ENCODE peak calls at places on chromosomes 2 and 18, in six cellular contexts. One of them, this sample, is unnamed.

GRCh38 chr2:219369447-219369861 is 18.3 kb downstream of the DNPEP start:
- DNase-seq in cardiac muscle cell: no peak
- DNase-seq in hepatocyte: no peak
- DNase-seq in upper lobe of right lung: peak; percentile 80
- DNase-seq in left lung: no peak
- DNase-seq in osteoblast: no peak
- DNase-seq in this sample: peak; percentile 39

GRCh38 chr2:191637182-191638078 is 40.5 kb upstream of the NABP1 start:
- DNase-seq in cardiac muscle cell: no peak
- DNase-seq in hepatocyte: peak; percentile 52
- DNase-seq in upper lobe of right lung: no peak
- DNase-seq in left lung: no peak
- DNase-seq in osteoblast: peak; percentile 51
- DNase-seq in this sample: no peak

GRCh38 chr2:132984731-132985130 is 314.7 kb upstream of the LYPD1 start:
- DNase-seq in cardiac muscle cell: no peak
- DNase-seq in hepatocyte: no peak
- DNase-seq in upper lobe of right lung: no peak
- DNase-seq in left lung: no peak
- DNase-seq in osteoblast: no peak
- DNase-seq in this sample: no peak

GRCh38 chr2:99857867-99858444 is 284.4 kb downstream of the AFF3 start:
- DNase-seq in cardiac muscle cell: no peak
- DNase-seq in hepatocyte: no peak
- DNase-seq in upper lobe of right lung: no peak
- DNase-seq in left lung: no peak
- DNase-seq in osteoblast: no peak
- DNase-seq in this sample: no peak

GRCh38 chr2:172640389-172640788 is 84.5 kb downstream of the PDK1 start:
- DNase-seq in cardiac muscle cell: no peak
- DNase-seq in hepatocyte: no peak
- DNase-seq in upper lobe of right lung: no peak
- DNase-seq in left lung: no peak
- DNase-seq in osteoblast: peak; percentile 11
- DNase-seq in this sample: no peak

GRCh38 chr18:56709463-56709862 is 58.3 kb downstream of the WDR7 start:
- DNase-seq in cardiac muscle cell: no peak
- DNase-seq in hepatocyte: peak; percentile 56
- DNase-seq in upper lobe of right lung: no peak
- DNase-seq in left lung: no peak
- DNase-seq in osteoblast: peak; percentile 84
- DNase-seq in this sample: no peak

GRCh38 chr18:5456577-5457466 is 87.0 kb downstream of the EPB41L3 start:
- DNase-seq in cardiac muscle cell: peak; percentile 37
- DNase-seq in hepatocyte: peak; percentile 32
- DNase-seq in upper lobe of right lung: no peak
- DNase-seq in left lung: peak; percentile 63
- DNase-seq in osteoblast: peak; percentile 43
- DNase-seq in this sample: no peak

GRCh38 chr2:120237491-120237902 is 14.3 kb upstream of the TMEM185B start:
- DNase-seq in cardiac muscle cell: no peak
- DNase-seq in hepatocyte: peak; percentile 57
- DNase-seq in upper lobe of right lung: no peak
- DNase-seq in left lung: no peak
- DNase-seq in osteoblast: peak; percentile 97
- DNase-seq in this sample: peak; percentile 39

GRCh38 chr2:24871852-24872323 is 48.1 kb downstream of the ADCY3 start:
- DNase-seq in cardiac muscle cell: peak; percentile 17
- DNase-seq in hepatocyte: no peak
- DNase-seq in upper lobe of right lung: no peak
- DNase-seq in left lung: no peak
- DNase-seq in osteoblast: no peak
- DNase-seq in this sample: no peak

GRCh38 chr2:55156326-55156725 is 75.8 kb downstream of the CLHC1 start:
- DNase-seq in cardiac muscle cell: no peak
- DNase-seq in hepatocyte: no peak
- DNase-seq in upper lobe of right lung: no peak
- DNase-seq in left lung: no peak
- DNase-seq in osteoblast: no peak
- DNase-seq in this sample: no peak

GRCh38 chr18:48539406-48540328 is 836 bp downstream of the CTIF start:
- DNase-seq in cardiac muscle cell: peak; percentile 72
- DNase-seq in hepatocyte: peak; percentile 76
- DNase-seq in upper lobe of right lung: peak; percentile 76
- DNase-seq in left lung: peak; percentile 86
- DNase-seq in osteoblast: peak; percentile 93
- DNase-seq in this sample: peak; percentile 51

GRCh38 chr2:203853271-203853670 is 14.3 kb upstream of the CTLA4 start:
- DNase-seq in cardiac muscle cell: no peak
- DNase-seq in hepatocyte: no peak
- DNase-seq in upper lobe of right lung: no peak
- DNase-seq in left lung: no peak
- DNase-seq in osteoblast: no peak
- DNase-seq in this sample: no peak

GRCh38 chr2:37590119-37590571 is 81.3 kb downstream of the CDC42EP3 start:
- DNase-seq in cardiac muscle cell: no peak
- DNase-seq in hepatocyte: peak; percentile 37
- DNase-seq in upper lobe of right lung: no peak
- DNase-seq in left lung: no peak
- DNase-seq in osteoblast: no peak
- DNase-seq in this sample: no peak

GRCh38 chr2:58913082-58913726 is 672.1 kb upstream of the FANCL start:
- DNase-seq in cardiac muscle cell: no peak
- DNase-seq in hepatocyte: no peak
- DNase-seq in upper lobe of right lung: no peak
- DNase-seq in left lung: no peak
- DNase-seq in osteoblast: no peak
- DNase-seq in this sample: no peak

GRCh38 chr2:147628971-147629421 is 215.8 kb upstream of the ACVR2A start:
- DNase-seq in cardiac muscle cell: no peak
- DNase-seq in hepatocyte: no peak
- DNase-seq in upper lobe of right lung: no peak
- DNase-seq in left lung: no peak
- DNase-seq in osteoblast: no peak
- DNase-seq in this sample: no peak

GRCh38 chr18:48139427-48140347 is 209.2 kb upstream of the SMAD2 start:
- DNase-seq in cardiac muscle cell: peak; percentile 46
- DNase-seq in hepatocyte: no peak
- DNase-seq in upper lobe of right lung: peak; percentile 82
- DNase-seq in left lung: peak; percentile 83
- DNase-seq in osteoblast: peak; percentile 68
- DNase-seq in this sample: peak; percentile 81

GRCh38 chr18:70415823-70416488 is 127.1 kb downstream of the SOCS6 start:
- DNase-seq in cardiac muscle cell: no peak
- DNase-seq in hepatocyte: no peak
- DNase-seq in upper lobe of right lung: no peak
- DNase-seq in left lung: no peak
- DNase-seq in osteoblast: no peak
- DNase-seq in this sample: no peak

GRCh38 chr2:224586127-224586702 is 1.1 kb upstream of the CUL3 start:
- DNase-seq in cardiac muscle cell: no peak
- DNase-seq in hepatocyte: no peak
- DNase-seq in upper lobe of right lung: no peak
- DNase-seq in left lung: no peak
- DNase-seq in osteoblast: no peak
- DNase-seq in this sample: no peak

GRCh38 chr2:160397530-160397865 is 96.1 kb downstream of the RBMS1 start:
- DNase-seq in cardiac muscle cell: no peak
- DNase-seq in hepatocyte: no peak
- DNase-seq in upper lobe of right lung: no peak
- DNase-seq in left lung: no peak
- DNase-seq in osteoblast: no peak
- DNase-seq in this sample: no peak

GRCh38 chr2:207437857-207438166 is 92.0 kb upstream of the CREB1 start:
- DNase-seq in cardiac muscle cell: no peak
- DNase-seq in hepatocyte: no peak
- DNase-seq in upper lobe of right lung: no peak
- DNase-seq in left lung: no peak
- DNase-seq in osteoblast: no peak
- DNase-seq in this sample: no peak

GRCh38 chr2:231605607-231606091 is 13.0 kb downstream of the TEX44 start:
- DNase-seq in cardiac muscle cell: no peak
- DNase-seq in hepatocyte: no peak
- DNase-seq in upper lobe of right lung: no peak
- DNase-seq in left lung: no peak
- DNase-seq in osteoblast: no peak
- DNase-seq in this sample: no peak

GRCh38 chr18:67417864-67418523 is 98.5 kb downstream of the DSEL start:
- DNase-seq in cardiac muscle cell: no peak
- DNase-seq in hepatocyte: peak; percentile 13
- DNase-seq in upper lobe of right lung: no peak
- DNase-seq in left lung: no peak
- DNase-seq in osteoblast: peak; percentile 79
- DNase-seq in this sample: no peak

GRCh38 chr2:239757154-239757760 is 267.9 kb downstream of the NDUFA10 start:
- DNase-seq in cardiac muscle cell: no peak
- DNase-seq in hepatocyte: no peak
- DNase-seq in upper lobe of right lung: no peak
- DNase-seq in left lung: no peak
- DNase-seq in osteoblast: no peak
- DNase-seq in this sample: no peak

GRCh38 chr2:18242716-18243115 is 317.7 kb downstream of the RDH14 start:
- DNase-seq in cardiac muscle cell: no peak
- DNase-seq in hepatocyte: no peak
- DNase-seq in upper lobe of right lung: no peak
- DNase-seq in left lung: no peak
- DNase-seq in osteoblast: no peak
- DNase-seq in this sample: no peak

GRCh38 chr2:7430869-7431641 is 513.8 kb downstream of the RNF144A start:
- DNase-seq in cardiac muscle cell: peak; percentile 53
- DNase-seq in hepatocyte: peak; percentile 76
- DNase-seq in upper lobe of right lung: peak; percentile 88
- DNase-seq in left lung: peak; percentile 91
- DNase-seq in osteoblast: peak; percentile 61
- DNase-seq in this sample: peak; percentile 36

DNA sequence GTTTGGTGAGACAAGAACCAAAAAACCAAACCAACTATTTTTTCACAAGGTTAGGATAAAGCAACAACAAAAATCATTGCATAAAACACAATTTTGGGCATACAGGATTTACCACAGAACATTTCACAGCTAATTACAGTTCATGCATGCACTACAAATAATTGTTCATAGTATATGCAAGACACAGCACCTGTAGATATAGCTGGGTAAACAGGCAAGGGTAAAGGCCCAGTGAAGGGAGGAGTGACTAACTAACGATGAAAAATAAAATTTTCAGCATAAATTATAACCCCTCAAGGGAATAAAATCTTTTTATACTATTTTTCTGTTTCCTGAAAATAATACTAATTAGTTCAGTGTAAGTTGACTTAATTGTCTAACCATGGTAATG is 73.3 kb upstream of the CCDC141 start:
- DNase-seq in cardiac muscle cell: no peak
- DNase-seq in hepatocyte: no peak
- DNase-seq in upper lobe of right lung: no peak
- DNase-seq in left lung: no peak
- DNase-seq in osteoblast: no peak
- DNase-seq in this sample: no peak
- H3K27ac ChIP-seq in cardiac muscle cell: no peak overlapping the region
- H3K27ac ChIP-seq in hepatocyte: no peak overlapping the region
- H3K27ac ChIP-seq in upper lobe of right lung: no peak overlapping the region
- H3K27ac ChIP-seq in left lung: no peak overlapping the region
- H3K27ac ChIP-seq in osteoblast: no peak overlapping the region
- H3K27ac ChIP-seq in this sample: no peak overlapping the region

GRCh38 chr2:29307522-29307921 is 192.3 kb downstream of the CLIP4 start:
- DNase-seq in cardiac muscle cell: no peak
- DNase-seq in hepatocyte: no peak
- DNase-seq in upper lobe of right lung: no peak
- DNase-seq in left lung: no peak
- DNase-seq in osteoblast: no peak
- DNase-seq in this sample: no peak

GRCh38 chr2:29310665-29311348 is 195.6 kb downstream of the CLIP4 start:
- DNase-seq in cardiac muscle cell: no peak
- DNase-seq in hepatocyte: no peak
- DNase-seq in upper lobe of right lung: no peak
- DNase-seq in left lung: no peak
- DNase-seq in osteoblast: no peak
- DNase-seq in this sample: no peak

GRCh38 chr2:29309090-29310054 is 194.2 kb downstream of the CLIP4 start:
- DNase-seq in cardiac muscle cell: peak; percentile 86
- DNase-seq in hepatocyte: peak; percentile 87
- DNase-seq in upper lobe of right lung: no peak
- DNase-seq in left lung: no peak
- DNase-seq in osteoblast: peak; percentile 87
- DNase-seq in this sample: no peak

GRCh38 chr2:29304399-29304798 is 189.2 kb downstream of the CLIP4 start:
- DNase-seq in cardiac muscle cell: no peak
- DNase-seq in hepatocyte: no peak
- DNase-seq in upper lobe of right lung: no peak
- DNase-seq in left lung: no peak
- DNase-seq in osteoblast: no peak
- DNase-seq in this sample: no peak

GRCh38 chr2:29305762-29306161 is 190.5 kb downstream of the CLIP4 start:
- DNase-seq in cardiac muscle cell: no peak
- DNase-seq in hepatocyte: no peak
- DNase-seq in upper lobe of right lung: no peak
- DNase-seq in left lung: no peak
- DNase-seq in osteoblast: no peak
- DNase-seq in this sample: no peak
- H3K4me1 ChIP-seq in cardiac muscle cell: peaks cover 9% of the 10 kb centered on the region
- H3K4me1 ChIP-seq in hepatocyte: no peaks in the 10 kb centered on the region
- H3K4me1 ChIP-seq in upper lobe of right lung: no peaks in the 10 kb centered on the region
- H3K4me1 ChIP-seq in left lung: no peaks in the 10 kb centered on the region
- H3K4me1 ChIP-seq in osteoblast: no peaks in the 10 kb centered on the region
- H3K4me1 ChIP-seq in this sample: peaks cover 17% of the 10 kb centered on the region

DNA sequence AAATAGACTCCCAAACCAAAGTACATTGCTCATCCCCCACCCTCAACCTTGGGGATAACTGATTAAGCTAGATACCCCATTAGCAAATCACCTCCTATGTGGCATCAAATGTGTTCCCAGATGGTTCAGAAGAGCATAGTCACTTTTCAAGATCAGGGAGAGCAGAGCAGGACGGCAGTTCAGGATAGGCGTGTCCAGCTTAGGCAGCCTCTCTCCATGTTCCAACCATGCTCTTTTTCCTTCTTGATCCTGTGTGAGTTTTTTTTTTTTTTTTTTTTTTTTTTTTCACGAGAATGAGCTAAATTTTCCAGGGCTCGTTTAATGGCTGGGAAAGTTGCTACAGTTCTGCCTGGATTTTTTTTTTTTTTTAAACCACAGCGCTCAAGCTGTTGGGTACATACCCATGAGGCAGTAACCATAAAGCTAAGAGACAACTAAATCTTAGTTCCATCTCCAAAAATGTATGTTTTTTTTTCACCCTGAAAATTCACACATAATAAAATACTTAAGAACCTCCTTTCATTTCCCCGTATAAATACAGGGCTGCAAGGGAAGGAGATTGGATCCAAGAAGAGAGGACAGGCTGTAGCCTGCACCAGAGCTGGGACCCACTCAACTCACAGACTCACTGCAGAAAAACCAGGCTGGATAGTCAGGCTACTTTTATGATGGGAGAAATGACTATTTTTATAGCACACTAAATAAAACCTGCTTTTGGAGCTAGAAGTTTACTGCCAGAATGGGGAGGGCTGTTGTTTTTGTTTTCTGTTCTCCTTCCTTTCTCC is 244.3 kb downstream of the SETBP1 start:
- DNase-seq in cardiac muscle cell: no peak
- DNase-seq in hepatocyte: peak; percentile 23
- DNase-seq in upper lobe of right lung: no peak
- DNase-seq in left lung: no peak
- DNase-seq in osteoblast: no peak
- DNase-seq in this sample: no peak
- H3K4me3 ChIP-seq in cardiac muscle cell: no peak overlapping the region
- H3K4me3 ChIP-seq in hepatocyte: no peak overlapping the region
- H3K4me3 ChIP-seq in upper lobe of right lung: no peak overlapping the region
- H3K4me3 ChIP-seq in left lung: no peak overlapping the region
- H3K4me3 ChIP-seq in osteoblast: no peak overlapping the region
- H3K4me3 ChIP-seq in this sample: no peak overlapping the region

GRCh38 chr18:24187049-24187448 is 48.2 kb downstream of the CABYR start:
- DNase-seq in cardiac muscle cell: no peak
- DNase-seq in hepatocyte: no peak
- DNase-seq in upper lobe of right lung: no peak
- DNase-seq in left lung: no peak
- DNase-seq in osteoblast: no peak
- DNase-seq in this sample: no peak
- H3K27ac ChIP-seq in cardiac muscle cell: no peak overlapping the region
- H3K27ac ChIP-seq in hepatocyte: no peak overlapping the region
- H3K27ac ChIP-seq in upper lobe of right lung: no peak overlapping the region
- H3K27ac ChIP-seq in left lung: no peak overlapping the region
- H3K27ac ChIP-seq in osteoblast: no peak overlapping the region
- H3K27ac ChIP-seq in this sample: no peak overlapping the region